ENCODE peak calls at places on chromosomes 16 and 17, in five cellular contexts. Y is K562, Z is H1, P is HepG2, B is GM12878. G is an unnamed sample.

GRCh38 chr16:72744064-72744793 is 303.7 kb downstream of the ZFHX3 start:
- DNase-seq in B (no peak), Y (no peak), Z (no peak), P (no peak), G (no peak)

GRCh38 chr16:56851671-56852400 is 13.2 kb upstream of the SLC12A3 start:
- DNase-seq in P (peak), B (no peak), Z (no peak), Y (no peak), G (peak)

GRCh38 chr16:48126801-48127644 is 28.8 kb downstream of the ABCC12 start:
- DNase-seq in Y (no peak), Z (no peak), B (no peak), P (peak), G (no peak)

GRCh38 chr17:20613905-20614304 is 34.4 kb downstream of the CDRT15L2 start:
- DNase-seq in Y (no peak), P (no peak), B (no peak), Z (no peak), G (no peak)

GRCh38 chr17:182164-182751 is 808 bp upstream of the DOC2B start:
- DNase-seq in B (no peak), P (peak), Y (no peak), Z (no peak), G (peak)

GRCh38 chr16:69567031-69567680 is 1.4 kb downstream of the NFAT5 start:
- DNase-seq in Z (no peak), B (no peak), Y (no peak), P (peak), G (no peak)

GRCh38 chr17:38861399-38861843 is 7.9 kb upstream of the RPL23 start:
- DNase-seq in Y (no peak), P (peak), Z (no peak), B (no peak), G (peak)

GRCh38 chr16:58734459-58734787 is 307 bp upstream of the GOT2 start:
- DNase-seq in Y (no peak), Z (no peak), B (no peak), P (no peak), G (no peak)

GRCh38 chr16:67546761-67547422 is 15.4 kb upstream of the CTCF start:
- DNase-seq in Y (peak), Z (peak), P (peak), B (no peak), G (peak)

GRCh38 chr17:65057520-65058075 is 1.1 kb upstream of the GNA13 start:
- DNase-seq in P (no peak), Y (no peak), B (no peak), Z (no peak), G (no peak)
- TF ChIP-seq SP1 in P (no peak), Y (no peak), B (no peak), Z (no peak), G (no peak)

DNA sequence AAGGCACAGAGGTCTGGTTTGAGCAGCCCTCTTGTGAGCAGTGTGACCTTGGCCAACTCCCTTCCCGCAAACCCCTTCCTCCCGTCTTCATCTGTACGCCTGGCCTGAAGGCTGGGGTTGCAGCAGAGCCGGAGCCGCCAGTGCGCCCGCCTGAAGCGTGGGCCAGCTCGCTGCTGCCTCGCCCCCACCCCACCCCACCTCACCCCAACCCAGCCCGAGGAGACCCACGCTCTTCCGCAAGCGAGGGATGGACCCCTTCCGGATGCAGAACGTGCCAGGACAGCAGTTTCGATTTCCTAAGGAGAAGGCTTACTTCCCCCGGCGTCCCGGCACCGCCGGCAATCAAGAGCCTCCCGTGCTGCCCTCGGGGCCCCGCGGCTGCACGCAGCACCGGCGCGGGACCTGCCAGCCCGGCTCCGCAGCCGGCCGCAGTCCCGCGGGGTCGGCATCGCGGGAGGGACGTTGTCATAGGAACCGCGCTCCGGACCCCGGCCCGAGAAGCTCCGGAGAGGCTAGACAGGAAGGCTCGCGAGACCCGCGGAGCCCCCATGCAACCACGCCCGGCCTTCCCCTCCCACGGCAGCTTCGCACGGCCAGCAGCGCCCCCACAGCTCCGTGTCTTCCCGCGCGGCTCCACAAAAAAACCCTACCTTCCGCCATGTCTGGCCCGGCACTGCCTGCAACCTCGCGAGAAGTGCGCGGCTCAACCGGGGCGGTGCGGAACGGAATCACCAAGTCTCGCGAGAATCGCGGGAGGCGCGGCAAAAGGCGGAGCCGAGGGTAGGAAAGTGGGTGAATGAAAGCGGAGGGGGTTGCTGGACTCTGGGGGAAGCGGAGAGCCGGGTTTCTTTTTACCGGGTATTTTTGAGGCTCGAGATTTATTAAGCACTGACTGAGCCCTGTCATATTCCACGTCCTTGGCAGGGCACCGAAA is at the start of gene ANKFY1:
- DNase-seq in B (peak), P (peak), Z (peak), Y (peak), G (peak)
- TF ChIP-seq CTCF in B (peak), P (peak), Z (no peak), Y (no peak), G (no peak)

DNA sequence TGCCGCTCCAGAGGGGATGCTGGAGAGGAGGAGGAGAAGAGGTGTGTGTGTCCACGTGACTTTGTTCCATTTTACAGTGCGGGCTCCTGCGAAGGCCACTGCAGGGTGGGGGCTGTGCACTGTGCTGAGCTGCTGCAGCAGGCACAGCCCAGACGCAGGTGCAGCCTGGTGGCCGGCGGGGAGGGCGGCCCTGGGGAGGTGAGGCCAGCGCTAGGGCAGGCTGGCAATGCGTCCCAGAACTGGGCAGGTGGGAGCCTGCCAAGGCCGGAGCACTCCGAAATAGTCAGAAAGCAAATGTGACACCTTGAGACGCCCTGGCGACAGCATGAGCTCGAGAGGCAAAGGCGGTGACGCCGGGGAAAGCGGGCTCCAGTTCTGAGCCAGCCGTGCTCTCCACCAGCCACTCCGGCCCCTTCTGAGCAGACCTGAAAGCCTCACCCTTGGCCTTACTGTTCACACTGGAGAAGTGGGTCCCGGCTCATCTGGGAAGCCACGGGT is 29.7 kb downstream of the CIBAR2 start:
- DNase-seq in Z (peak), P (no peak), B (no peak), Y (no peak), G (peak)
- TF ChIP-seq ATF2 in Z (peak), P (no peak), B (no peak), Y (no peak), G (no peak)

DNA sequence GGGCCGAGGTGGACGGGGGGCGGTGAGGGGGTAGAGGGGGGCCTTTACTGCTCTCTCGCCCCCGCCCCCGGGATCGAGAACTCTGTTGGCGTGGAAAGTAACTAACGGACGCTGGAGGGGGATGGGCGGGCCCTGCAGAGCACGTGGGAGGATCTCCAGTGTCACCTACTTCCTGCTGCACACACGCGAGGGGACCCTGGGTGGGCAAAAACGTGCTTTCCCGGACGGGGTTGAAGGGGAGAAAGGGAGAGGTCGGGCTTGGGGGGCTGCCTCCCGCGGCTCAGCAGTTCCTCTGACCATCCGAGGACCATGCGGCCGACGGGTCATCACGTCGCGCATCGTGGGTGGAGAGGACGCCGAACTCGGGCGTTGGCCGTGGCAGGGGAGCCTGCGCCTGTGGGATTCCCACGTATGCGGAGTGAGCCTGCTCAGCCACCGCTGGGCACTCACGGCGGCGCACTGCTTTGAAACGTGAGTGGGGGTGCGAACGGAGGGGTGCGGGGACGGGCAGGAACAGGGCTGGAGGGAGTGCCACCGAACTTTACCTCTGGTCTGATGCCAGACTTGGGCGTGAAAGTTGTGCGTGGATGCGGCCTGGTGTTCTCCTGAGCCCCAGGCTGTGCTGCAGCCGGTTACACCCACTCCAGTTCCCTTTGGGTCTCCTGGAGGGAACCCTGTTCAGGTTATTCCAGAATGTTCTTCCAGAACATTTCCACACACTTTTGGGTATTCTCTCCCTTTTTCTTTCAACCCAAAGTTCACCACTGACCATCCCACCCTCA is 650 bp downstream of the PRSS21 start:
- DNase-seq in P (no peak), Z (no peak), B (no peak), Y (peak), G (no peak)
- TF ChIP-seq SP1 in P (no peak), Z (no peak), B (no peak), Y (no peak), G (no peak)

DNA sequence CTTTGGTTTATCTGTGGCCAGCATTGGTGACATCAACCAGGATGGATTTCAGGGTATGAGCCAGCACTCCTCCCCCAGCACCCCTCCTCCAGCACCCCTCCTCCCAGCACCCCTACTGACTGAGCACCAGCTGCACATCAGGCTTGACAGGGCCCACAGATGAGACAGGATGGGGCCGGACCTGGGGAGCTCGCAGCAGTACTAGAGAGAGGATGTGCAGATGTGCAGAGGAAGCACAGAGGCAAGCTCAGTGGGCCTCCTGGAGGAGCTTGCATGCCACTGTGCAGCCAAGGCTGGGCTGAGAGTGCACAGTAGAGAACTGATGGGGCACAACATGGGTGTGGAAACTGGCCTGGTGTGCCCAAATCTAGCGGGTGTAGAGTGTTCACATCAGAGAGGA is 16.2 kb downstream of the ITGA3 start:
- DNase-seq in Z (no peak), B (no peak), P (no peak), Y (no peak), G (no peak)
- TF ChIP-seq CTCF in Z (no peak), B (no peak), P (no peak), Y (no peak), G (no peak)